ENCODE peak calls at places on chromosomes 7 and 10, in six cellular contexts. I is Daoy; V is cardiac fibroblast; W is IMR-90; K is anterior cingulate cortex; L is stimulated activated CD4-positive, alpha-beta T cell treated with anti-CD3 and anti-CD28 coated beads, Interleukin-4, amount 100 ng/mL, for 4 hours. R is an unnamed sample.

GRCh38 chr10:130924138-130924819 is 387.2 kb downstream of the TCERG1L start:
- DNase-seq in W (no peak), I (no peak), K (no peak), L (no peak), V (no peak), R (no peak)

GRCh38 chr7:94510582-94511456 is 1.2 kb downstream of the CASD1 start:
- DNase-seq in W (peak; percentile 2), I (peak; percentile 37), K (peak; percentile 36), L (peak; percentile 13), V (peak; percentile 33), R (peak; percentile 1)

GRCh38 chr10:33116293-33116697 is 158.3 kb upstream of the ITGB1 start:
- DNase-seq in I (peak; percentile 77), W (peak; percentile 83), L (no peak), V (peak; percentile 61), K (no peak), R (peak; percentile 59)

GRCh38 chr7:151847681-151848081 is 29.2 kb downstream of the PRKAG2 start:
- DNase-seq in K (no peak), W (no peak), L (no peak), I (no peak), V (peak; percentile 18), R (peak; percentile 65)

GRCh38 chr10:99938563-99938962 is 71.2 kb downstream of the DNMBP start:
- DNase-seq in I (no peak), W (peak; percentile 72), K (no peak), V (no peak), L (no peak), R (no peak)

GRCh38 chr7:129443612-129444011 is 9.4 kb downstream of the STRIP2 start:
- DNase-seq in I (no peak), K (no peak), L (no peak), V (no peak), W (no peak), R (no peak)

GRCh38 chr10:84008878-84009277 is 130.4 kb upstream of the GHITM start:
- DNase-seq in L (peak; percentile 27), W (no peak), K (no peak), V (peak; percentile 3), I (no peak), R (no peak)

GRCh38 chr7:27652518-27652917 is 10.2 kb downstream of the HIBADH start:
- DNase-seq in I (no peak), V (no peak), L (no peak), W (no peak), K (no peak), R (no peak)

GRCh38 chr7:17369686-17370426 is 71.4 kb downstream of the AHR start:
- DNase-seq in I (peak; percentile 70), V (peak; percentile 98), K (no peak), L (no peak), W (peak; percentile 97), R (peak; percentile 90)

GRCh38 chr10:285216-285967 is 150.1 kb downstream of the ZMYND11 start:
- DNase-seq in V (no peak), I (no peak), K (no peak), W (no peak), L (no peak), R (no peak)

GRCh38 chr7:126715076-126715475 is 537.7 kb downstream of the GRM8 start:
- DNase-seq in W (no peak), V (no peak), K (no peak), L (no peak), I (no peak), R (no peak)

GRCh38 chr7:156993021-156993924 is 17.2 kb downstream of the MNX1 start:
- DNase-seq in W (no peak), I (no peak), K (no peak), L (no peak), V (no peak), R (no peak)

GRCh38 chr7:95614442-95614940 is 18.2 kb upstream of the PDK4 start:
- DNase-seq in I (no peak), K (no peak), W (no peak), L (no peak), V (no peak), R (no peak)

GRCh38 chr10:113071446-113071845 is 121.4 kb downstream of the TCF7L2 start:
- DNase-seq in V (no peak), L (no peak), K (no peak), I (peak; percentile 75), W (peak; percentile 55), R (no peak)

GRCh38 chr7:143383642-143383957 is 2.5 kb downstream of the ZYX start:
- DNase-seq in K (no peak), I (peak; percentile 7), W (no peak), L (no peak), V (peak; percentile 16), R (no peak)

GRCh38 chr7:494906-495305 is 24.7 kb downstream of the PDGFA start:
- DNase-seq in V (no peak), K (no peak), W (no peak), I (no peak), L (no peak), R (no peak)

GRCh38 chr10:77841711-77842375 is 84.7 kb downstream of the DLG5 start:
- DNase-seq in V (no peak), I (no peak), W (no peak), L (no peak), K (no peak), R (no peak)

GRCh38 chr7:2843191-2843685 is 870 bp downstream of the GNA12 start:
- DNase-seq in L (no peak), I (peak; percentile 44), W (no peak), K (no peak), V (no peak), R (no peak)

GRCh38 chr7:26865094-26865388 is 651 bp upstream of the SKAP2 start:
- DNase-seq in L (no peak), I (no peak), V (no peak), K (peak; percentile 47), W (no peak), R (no peak)

GRCh38 chr10:63217120-63217605 is 84.0 kb downstream of the NRBF2 start:
- DNase-seq in K (no peak), W (peak; percentile 77), L (no peak), V (peak; percentile 74), I (peak; percentile 11), R (peak; percentile 43)

GRCh38 chr7:314853-315252 is 24.9 kb downstream of the FOXL3 start:
- DNase-seq in I (no peak), V (no peak), L (no peak), K (no peak), W (no peak), R (no peak)

GRCh38 chr10:50224330-50224952 is 26.9 kb downstream of the ASAH2 start:
- DNase-seq in W (peak; percentile 74), L (no peak), V (peak; percentile 85), I (peak; percentile 56), K (no peak), R (peak; percentile 68)

GRCh38 chr10:52533986-52534385 is 219.9 kb downstream of the DKK1 start:
- DNase-seq in W (peak; percentile 18), V (no peak), L (no peak), I (no peak), K (no peak), R (no peak)

GRCh38 chr10:34964166-34964800 is 125.9 kb downstream of the CUL2 start:
- DNase-seq in L (no peak), W (no peak), I (no peak), K (no peak), V (no peak), R (no peak)

GRCh38 chr7:143936087-143937009 is 1.3 kb downstream of the OR2F2 start:
- DNase-seq in W (peak; percentile 85), I (no peak), K (no peak), V (peak; percentile 92), L (no peak), R (peak; percentile 92)

GRCh38 chr10:91036807-91037405 is 116.0 kb upstream of the ANKRD1 start:
- DNase-seq in I (no peak), V (peak; percentile 14), L (no peak), K (no peak), W (no peak), R (no peak)

GRCh38 chr7:38034062-38034907 is 113.8 kb downstream of the EPDR1 start:
- DNase-seq in V (no peak), I (no peak), L (no peak), K (no peak), W (no peak), R (no peak)

GRCh38 chr7:129530881-129531391 is 28.6 kb downstream of the SMKR1 start:
- DNase-seq in W (peak; percentile 80), V (peak; percentile 91), K (no peak), L (peak; percentile 32), I (peak; percentile 85), R (peak; percentile 39)

GRCh38 chr10:110600487-110601101 is 33.1 kb downstream of the SMC3 start:
- DNase-seq in K (no peak), L (no peak), I (peak; percentile 35), V (peak; percentile 76), W (peak; percentile 71), R (peak; percentile 65)

GRCh38 chr10:86401588-86402282 is 35.1 kb upstream of the GRID1 start:
- DNase-seq in K (no peak), V (peak; percentile 9), W (no peak), L (peak; percentile 14), I (peak; percentile 14), R (no peak)

GRCh38 chr10:91340613-91341362 is 69.4 kb upstream of the HECTD2 start:
- DNase-seq in I (peak; percentile 88), W (peak; percentile 94), V (peak; percentile 91), K (peak; percentile 21), L (no peak), R (peak; percentile 82)

GRCh38 chr10:101272229-101272868 is 43.1 kb upstream of the LBX1 start:
- DNase-seq in L (peak; percentile 57), I (peak; percentile 61), W (peak; percentile 54), V (peak; percentile 79), K (peak; percentile 45), R (peak; percentile 62)

R was measured in brain microvascular endothelial cell.